ENCODE peak calls at places on chromosomes 16 and 17, in five cellular contexts. J is HCT116; A is endothelial cell of umbilical vein; D is iPS DF 6.9; E is effector memory CD4-positive, alpha-beta T cell. T is an unnamed sample.

GRCh38 chr16:31529398-31530312 is 2.0 kb downstream of the AHSP start:
- DNase-seq in J (no peak), A (no peak), D (no peak), E (no peak), T (no peak)

GRCh38 chr16:50474138-50474537 is 74.1 kb upstream of the NKD1 start:
- DNase-seq in J (no peak), A (no peak), D (no peak), E (no peak), T (no peak)

GRCh38 chr16:50538411-50539052 is 9.7 kb upstream of the NKD1 start:
- DNase-seq in J (no peak), A (no peak), D (no peak), E (no peak), T (no peak)

GRCh38 chr17:56009795-56010715 is 143.2 kb upstream of the ANKFN1 start:
- DNase-seq in J (no peak), A (no peak), D (no peak), E (no peak), T (no peak)

GRCh38 chr16:50340578-50340977 is 28.2 kb downstream of the BRD7 start:
- DNase-seq in J (no peak), A (no peak), D (no peak), E (no peak), T (no peak)

GRCh38 chr17:47013341-47013740 is 34.3 kb upstream of the RPRML start:
- DNase-seq in J (no peak), A (no peak), D (no peak), E (no peak), T (no peak)

GRCh38 chr17:81470944-81471803 is 41.4 kb downstream of the ACTG1 start:
- DNase-seq in J (no peak), A (no peak), D (no peak), E (no peak), T (no peak)

GRCh38 chr16:22342082-22342481 is 32.3 kb downstream of the CDR2 start:
- DNase-seq in J (no peak), A (no peak), D (no peak), E (no peak), T (no peak)

GRCh38 chr17:65697661-65698060 is 136.2 kb upstream of the AXIN2 start:
- DNase-seq in J (no peak), A (no peak), D (no peak), E (no peak), T (no peak)

GRCh38 chr16:81319221-81319912 is 4.6 kb downstream of the GAN start:
- DNase-seq in J (no peak), A (no peak), D (no peak), E (no peak), T (no peak)

GRCh38 chr16:81321537-81321936 is 6.8 kb downstream of the GAN start:
- DNase-seq in J (no peak), A (no peak), D (no peak), E (no peak), T (no peak)

GRCh38 chr16:81316176-81316496 is 1.4 kb downstream of the GAN start:
- DNase-seq in J (no peak), A (no peak), D (no peak), E (no peak), T (no peak)

GRCh38 chr16:81321039-81321438 is 6.3 kb downstream of the GAN start:
- DNase-seq in J (no peak), A (no peak), D (no peak), E (no peak), T (no peak)

DNA sequence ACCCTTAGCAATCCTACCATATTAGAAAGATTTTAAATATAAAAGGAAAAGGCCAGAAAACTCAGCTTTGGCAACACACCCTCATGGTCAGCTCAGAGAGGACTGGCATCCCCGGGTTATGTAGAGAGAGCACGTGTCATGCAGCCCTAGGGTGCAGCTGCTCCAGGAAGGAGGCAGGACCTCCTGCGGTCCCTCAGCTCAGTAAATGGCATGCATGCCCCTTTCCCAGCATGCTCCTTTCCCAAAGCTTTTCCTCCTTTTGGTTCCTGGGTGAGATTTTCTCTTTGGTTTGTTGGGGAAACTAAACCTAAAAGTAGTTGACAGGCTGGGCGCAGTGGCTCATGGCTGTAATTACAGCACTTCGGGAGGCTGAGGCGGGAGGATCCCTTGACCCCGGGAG is 3.9 kb downstream of the GAN start:
- DNase-seq in J (no peak), A (no peak), D (no peak), E (no peak), T (no peak)
- H3K27ac ChIP-seq in J (no peak), A (no peak), D (no peak), E (no peak), T (no peak)

GRCh38 chr16:14051110-14051729 is 19.9 kb upstream of the MRTFB start:
- DNase-seq in J (no peak), A (no peak), D (no peak), E (no peak), T (no peak)

GRCh38 chr16:14050297-14051027 is 20.7 kb upstream of the MRTFB start:
- DNase-seq in J (no peak), A (peak), D (peak), E (no peak), T (no peak)
- H3K27ac ChIP-seq in J (no peak), A (peak), D (no peak), E (no peak), T (peak)

GRCh38 chr16:85391175-85391707 is 221.9 kb upstream of the GSE1 start:
- DNase-seq in J (no peak), A (no peak), D (no peak), E (no peak), T (no peak)
- H3K27ac ChIP-seq in J (no peak), A (no peak), D (no peak), E (no peak), T (no peak)

GRCh38 chr16:89283449-89283848 is 65.9 kb downstream of the ZNF778 start:
- DNase-seq in J (no peak), A (no peak), D (no peak), E (no peak), T (no peak)
- H3K27ac ChIP-seq in J (no peak), A (no peak), D (no peak), E (no peak), T (no peak)

GRCh38 chr17:75155191-75155601 is 884 bp upstream of the JPT1 start:
- DNase-seq in J (no peak), A (no peak), D (no peak), E (no peak), T (no peak)

GRCh38 chr17:75152971-75153853 is 1.1 kb downstream of the JPT1 start:
- DNase-seq in J (no peak), A (peak), D (no peak), E (no peak), T (no peak)

GRCh38 chr17:75152523-75152922 is 1.8 kb downstream of the JPT1 start:
- DNase-seq in J (no peak), A (no peak), D (no peak), E (no peak), T (no peak)

GRCh38 chr17:75154195-75155106 is at the start of gene JPT1:
- DNase-seq in J (peak), A (peak), D (peak), E (peak), T (peak)

DNA sequence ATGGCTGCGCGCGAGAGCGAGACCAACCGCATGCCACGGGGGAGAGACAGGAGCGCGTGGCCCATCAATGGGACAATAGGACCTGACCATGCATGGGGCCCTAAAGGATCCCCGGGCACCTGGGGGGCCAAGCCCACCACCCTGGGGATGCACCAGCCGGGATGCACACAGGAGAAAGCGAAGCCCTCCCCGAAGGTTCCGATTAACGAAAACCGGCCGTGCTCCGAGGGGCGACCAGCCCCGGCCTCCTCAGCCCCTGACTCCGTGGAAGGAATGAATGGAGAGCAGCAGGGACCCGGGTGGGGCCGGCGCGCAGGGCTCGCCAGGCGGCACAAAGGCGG is 488 bp downstream of the JPT1 start:
- DNase-seq in J (no peak), A (peak), D (no peak), E (no peak), T (no peak)
- H3K27ac ChIP-seq in J (peak), A (peak), D (no peak), E (peak), T (peak)

GRCh38 chr17:1362065-1362848 is 37.8 kb downstream of the YWHAE start:
- DNase-seq in J (no peak), A (peak), D (no peak), E (no peak), T (no peak)
- H3K27ac ChIP-seq in J (no peak), A (peak), D (no peak), E (peak), T (no peak)

GRCh38 chr16:25031441-25032307 is 16.5 kb upstream of the ARHGAP17 start:
- DNase-seq in J (peak), A (peak), D (peak), E (peak), T (peak)

GRCh38 chr16:25034916-25035315 is 19.7 kb upstream of the ARHGAP17 start:
- DNase-seq in J (no peak), A (no peak), D (no peak), E (no peak), T (no peak)

GRCh38 chr16:25035494-25036405 is 20.6 kb upstream of the ARHGAP17 start:
- DNase-seq in J (no peak), A (no peak), D (no peak), E (no peak), T (no peak)

GRCh38 chr16:25036561-25036960 is 21.4 kb upstream of the ARHGAP17 start:
- DNase-seq in J (no peak), A (no peak), D (no peak), E (no peak), T (no peak)

GRCh38 chr16:25033852-25034251 is 18.7 kb upstream of the ARHGAP17 start:
- DNase-seq in J (no peak), A (no peak), D (no peak), E (no peak), T (no peak)
- H3K27ac ChIP-seq in J (no peak), A (no peak), D (no peak), E (no peak), T (no peak)

GRCh38 chr17:48545022-48545376 is at the start of gene HOXB2:
- DNase-seq in J (no peak), A (peak), D (no peak), E (no peak), T (no peak)
- H3K27ac ChIP-seq in J (no peak), A (peak), D (no peak), E (peak), T (peak)

DNA sequence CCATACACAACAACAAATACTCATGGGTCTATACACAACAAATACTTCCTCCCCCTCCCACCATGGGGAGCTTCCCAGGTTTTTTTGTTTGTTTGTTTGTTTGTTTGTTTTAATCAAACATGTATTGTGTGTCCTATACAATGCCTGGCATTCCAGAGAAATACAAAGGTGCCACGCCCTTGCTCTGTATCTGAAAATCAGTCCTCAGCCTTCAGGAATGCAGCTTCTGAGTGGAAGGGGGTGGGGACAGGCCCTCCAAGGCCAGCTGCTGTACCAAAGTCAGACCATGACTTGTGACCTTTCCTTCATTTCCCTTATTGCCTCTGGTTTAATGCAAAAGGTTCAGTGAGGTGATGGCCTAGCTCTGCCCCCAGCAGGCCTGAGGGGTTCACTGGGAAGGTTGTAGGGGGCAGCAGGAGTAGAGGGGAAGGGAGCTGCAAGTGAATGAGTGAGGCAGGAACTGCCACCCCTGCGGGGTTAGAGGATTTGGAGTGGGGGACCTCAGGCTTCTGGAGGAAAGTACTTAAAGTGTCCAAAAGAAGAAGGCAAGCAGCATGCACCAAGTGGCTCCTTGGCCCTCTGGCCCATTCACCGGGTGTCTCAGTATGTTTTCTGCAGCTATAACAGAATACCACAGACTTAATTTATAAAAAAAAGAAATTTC is 105.2 kb downstream of the CLEC16A start:
- DNase-seq in J (no peak), A (no peak), D (no peak), E (no peak), T (no peak)
- H3K27ac ChIP-seq in J (no peak), A (no peak), D (no peak), E (no peak), T (no peak)

T was measured in epithelial cell of prostate.